ENCODE peak calls at places on chromosome 20, in six cellular contexts. P is kidney tubule cell; X is T1000; W is SHP77; D is stimulated activated CD8-positive, alpha-beta memory T cell treated with anti-CD3 and anti-CD28 coated beads, Interleukin-12 subunit alpha, Interleukin-12 subunit beta, amount 100 ng/mL, for 4 hours; F is GM04503. A is an unnamed sample.

GRCh38 chr20:38256021-38256420 is 4.5 kb downstream of the KIAA1755 start:
- DNase-seq in F (no peak), P (no peak), X (no peak), D (no peak), W (no peak), A (no peak)

GRCh38 chr20:11186301-11187008 is 512.7 kb upstream of the JAG1 start:
- DNase-seq in F (no peak), D (no peak), W (no peak), P (peak; percentile 46), X (no peak), A (no peak)

GRCh38 chr20:7667194-7667593 is 273.1 kb downstream of the HAO1 start:
- DNase-seq in F (no peak), W (no peak), X (no peak), D (no peak), P (no peak), A (no peak)

GRCh38 chr20:39067526-39068216 is 105.5 kb downstream of the DHX35 start:
- DNase-seq in F (no peak), D (no peak), X (peak; percentile 38), W (no peak), P (peak; percentile 7), A (no peak)

GRCh38 chr20:2806351-2806701 is 5.9 kb upstream of the CPXM1 start:
- DNase-seq in F (no peak), X (no peak), D (no peak), P (no peak), W (no peak), A (no peak)

GRCh38 chr20:53316221-53316937 is 277.3 kb downstream of the ZNF217 start:
- DNase-seq in W (no peak), D (no peak), P (peak; percentile 45), F (no peak), X (no peak), A (no peak)

GRCh38 chr20:62587757-62588402 is 54.4 kb upstream of the SLCO4A1 start:
- DNase-seq in X (no peak), F (no peak), P (no peak), D (no peak), W (no peak), A (no peak)

GRCh38 chr20:64107736-64108457 is 532 bp upstream of the NPBWR2 start:
- DNase-seq in X (no peak), P (no peak), F (no peak), W (no peak), D (no peak), A (no peak)

GRCh38 chr20:44533928-44534327 is 12.1 kb upstream of the SERINC3 start:
- DNase-seq in D (no peak), F (no peak), P (no peak), X (no peak), W (no peak), A (no peak)

GRCh38 chr20:23331450-23331849 is 19.1 kb upstream of the NXT1 start:
- DNase-seq in F (no peak), X (no peak), D (no peak), P (no peak), W (no peak), A (no peak)

GRCh38 chr20:59678951-59679350 is 74.6 kb downstream of the PHACTR3 start:
- DNase-seq in D (no peak), P (no peak), W (no peak), F (no peak), X (no peak), A (no peak)

GRCh38 chr20:15236812-15237211 is 899.4 kb upstream of the FLRT3 start:
- DNase-seq in P (peak; percentile 64), D (no peak), F (peak; percentile 31), X (no peak), W (peak; percentile 13), A (peak; percentile 63)

GRCh38 chr20:51434556-51435256 is 107.8 kb downstream of the NFATC2 start:
- DNase-seq in D (no peak), F (no peak), W (no peak), P (peak; percentile 48), X (peak; percentile 19), A (no peak)

GRCh38 chr20:40563296-40563950 is 125.6 kb downstream of the MAFB start:
- DNase-seq in P (peak; percentile 69), F (no peak), X (no peak), D (no peak), W (no peak), A (no peak)